ENCODE peak calls at places on chromosomes 5 and 9, in six cellular contexts. X is SK-N-SH, W is psoas muscle, F is iPS DF 6.9, M is tibial nerve, D is neuronal stem cell. G is an unnamed sample. For H3K4me1, the result is how much of the 10 kb centered on the place peaks cover.

GRCh38 chr9:113960748-113961147 is 84.6 kb downstream of the ZNF618 start:
- DNase-seq in X (no peak), W (no peak), F (no peak), M (no peak), D (no peak), G (no peak)

GRCh38 chr9:98020471-98021145 is 35.9 kb upstream of the NANS start:
- DNase-seq in X (no peak), W (no peak), F (no peak), M (no peak), D (no peak), G (no peak)

GRCh38 chr5:39092581-39093350 is 18.6 kb upstream of the RICTOR start:
- DNase-seq in X (no peak), W (no peak), F (no peak), M (no peak), D (no peak), G (no peak)

GRCh38 chr9:96299823-96300222 is 2.2 kb downstream of the HSD17B3 start:
- DNase-seq in X (no peak), W (no peak), F (no peak), M (no peak), D (no peak), G (no peak)

GRCh38 chr5:41871866-41872265 is 1.6 kb upstream of the OXCT1 start:
- DNase-seq in X (no peak), W (no peak), F (no peak), M (no peak), D (no peak), G (no peak)

GRCh38 chr9:128818839-128819715 is 777 bp downstream of the ENDOG start:
- DNase-seq in X (peak), W (peak), F (no peak), M (no peak), D (no peak), G (no peak)

GRCh38 chr9:108049026-108049591 is 559.5 kb upstream of the KLF4 start:
- DNase-seq in X (no peak), W (no peak), F (no peak), M (no peak), D (no peak), G (no peak)

GRCh38 chr5:138000102-138000723 is 32.7 kb downstream of the FAM13B start:
- DNase-seq in X (no peak), W (no peak), F (no peak), M (no peak), D (no peak), G (no peak)

GRCh38 chr5:67255881-67256280 is 59.3 kb upstream of the CD180 start:
- DNase-seq in X (no peak), W (no peak), F (no peak), M (no peak), D (no peak), G (no peak)

GRCh38 chr5:149304195-149305072 is 32.8 kb downstream of the AFAP1L1 start:
- DNase-seq in X (no peak), W (no peak), F (no peak), M (no peak), D (no peak), G (no peak)

GRCh38 chr9:125536184-125537152 is 170.5 kb downstream of the MAPKAP1 start:
- DNase-seq in X (no peak), W (no peak), F (no peak), M (no peak), D (no peak), G (no peak)

GRCh38 chr5:145797336-145797735 is 37.8 kb downstream of the PRELID2 start:
- DNase-seq in X (no peak), W (no peak), F (no peak), M (no peak), D (no peak), G (no peak)

GRCh38 chr5:170357853-170358497 is 31.2 kb downstream of the KCNMB1 start:
- DNase-seq in X (no peak), W (peak), F (no peak), M (peak), D (no peak), G (peak)

GRCh38 chr5:23089316-23089715 is 236.2 kb upstream of the CDH12 start:
- DNase-seq in X (no peak), W (no peak), F (no peak), M (no peak), D (no peak), G (no peak)

GRCh38 chr5:78600656-78601452 is 47.7 kb downstream of the LHFPL2 start:
- DNase-seq in X (no peak), W (no peak), F (no peak), M (no peak), D (no peak), G (no peak)

GRCh38 chr5:135069895-135070657 is 36.0 kb upstream of the PITX1 start:
- DNase-seq in X (no peak), W (no peak), F (no peak), M (no peak), D (no peak), G (no peak)

GRCh38 chr9:85276743-85277142 is 465.0 kb downstream of the AGTPBP1 start:
- DNase-seq in X (no peak), W (no peak), F (no peak), M (no peak), D (no peak), G (no peak)

GRCh38 chr5:89324990-89325389 is 442.0 kb upstream of the MEF2C start:
- DNase-seq in X (no peak), W (no peak), F (no peak), M (no peak), D (no peak), G (no peak)

GRCh38 chr9:98603821-98604383 is 104.8 kb downstream of the GABBR2 start:
- DNase-seq in X (no peak), W (no peak), F (no peak), M (no peak), D (no peak), G (no peak)

GRCh38 chr9:76699966-76700365 is 64.3 kb upstream of the PCA3 start:
- DNase-seq in X (no peak), W (no peak), F (no peak), M (no peak), D (no peak), G (no peak)

GRCh38 chr9:109182550-109182939 is 15.5 kb upstream of the FRRS1L start:
- DNase-seq in X (no peak), W (no peak), F (no peak), M (no peak), D (no peak), G (no peak)

GRCh38 chr5:84393969-84394368 is 9.3 kb upstream of the EDIL3 start:
- DNase-seq in X (no peak), W (no peak), F (no peak), M (no peak), D (no peak), G (no peak)

GRCh38 chr9:4855861-4856260 is 63.1 kb downstream of the RCL1 start:
- DNase-seq in X (peak), W (peak), F (no peak), M (peak), D (no peak), G (peak)

GRCh38 chr9:16030513-16031185 is 477.8 kb downstream of the CCDC171 start:
- DNase-seq in X (no peak), W (no peak), F (no peak), M (no peak), D (no peak), G (no peak)

GRCh38 chr9:95157491-95158151 is 159.9 kb downstream of the FANCC start:
- DNase-seq in X (peak), W (no peak), F (no peak), M (no peak), D (no peak), G (peak)

GRCh38 chr9:127634021-127634420 is 21.9 kb downstream of the STXBP1 start:
- DNase-seq in X (no peak), W (no peak), F (no peak), M (no peak), D (no peak), G (no peak)

GRCh38 chr9:134321571-134321930 is 4.7 kb upstream of the RXRA start:
- DNase-seq in X (no peak), W (no peak), F (no peak), M (no peak), D (no peak), G (peak)

GRCh38 chr5:55700745-55701144 is 11.4 kb downstream of the SLC38A9 start:
- DNase-seq in X (no peak), W (no peak), F (no peak), M (no peak), D (no peak), G (no peak)

GRCh38 chr9:119284587-119285337 is 84.5 kb downstream of the BRINP1 start:
- DNase-seq in X (no peak), W (no peak), F (no peak), M (no peak), D (no peak), G (no peak)
- H3K4me1 ChIP-seq in X (under half), W (under half), F (under half), M (under half), D (under half), G (under half)

DNA sequence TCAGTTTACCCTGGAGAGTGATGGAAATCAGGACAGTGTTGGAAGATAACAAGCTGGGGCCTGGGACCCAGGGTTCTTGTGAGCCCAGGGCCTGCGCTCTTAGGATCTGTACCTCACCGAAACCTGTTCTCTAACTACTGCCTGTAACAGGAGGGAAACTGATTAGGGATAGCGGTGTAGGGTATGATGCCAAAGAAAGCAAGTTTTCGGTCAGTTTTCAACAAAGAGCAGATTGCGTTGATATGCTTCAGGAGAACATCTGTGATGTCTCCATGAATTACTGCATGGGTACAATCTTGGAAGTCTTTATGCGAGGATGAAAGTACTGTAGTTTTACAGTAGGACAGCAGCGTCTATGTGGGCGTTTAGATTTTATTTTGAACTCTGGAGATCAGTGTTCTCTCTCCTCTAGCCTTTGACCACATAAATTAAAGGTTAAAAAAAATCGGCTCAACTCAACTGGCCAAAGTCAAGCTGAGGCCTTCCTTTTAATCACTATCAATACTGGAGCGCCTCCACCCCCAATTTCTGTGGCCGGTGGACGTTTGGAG is 3.1 kb downstream of the NFIL3 start:
- DNase-seq in X (no peak), W (no peak), F (no peak), M (no peak), D (no peak), G (no peak)
- H3K4me1 ChIP-seq in X (under half), W (under half), F (under half), M (under half), D (under half), G (under half)

DNA sequence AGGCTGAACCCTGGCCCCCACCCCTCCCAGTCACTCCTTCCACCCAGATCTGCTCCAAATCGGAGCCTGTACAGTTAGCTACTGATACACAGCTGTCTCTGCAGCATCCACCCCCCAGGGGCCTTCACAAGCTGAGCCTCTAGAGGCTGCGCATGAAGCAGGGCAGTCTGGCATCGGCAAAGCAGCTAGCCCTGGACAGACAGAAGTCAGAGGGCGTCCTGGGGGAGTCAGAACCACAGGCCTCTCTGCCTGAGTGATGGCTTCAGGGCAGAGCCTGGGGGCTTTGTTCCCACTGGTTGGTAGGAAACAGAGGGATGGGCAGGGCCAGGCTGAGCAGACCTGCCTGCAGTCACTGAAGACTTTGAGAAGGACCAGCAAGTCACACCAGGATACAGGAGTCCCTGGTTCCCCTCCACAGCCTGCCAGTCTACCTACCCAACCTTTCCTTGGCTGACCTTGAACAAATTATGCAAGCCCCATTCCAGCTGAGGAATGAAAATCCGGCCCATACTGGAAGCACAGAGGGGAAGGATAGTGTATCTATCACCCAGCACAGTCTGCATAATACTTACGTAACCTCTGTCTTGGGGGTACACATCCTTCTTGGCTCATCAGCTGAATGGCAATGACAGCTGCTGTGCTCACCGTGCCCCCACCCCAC is 8.7 kb downstream of the VDAC1 start:
- DNase-seq in X (peak), W (peak), F (no peak), M (no peak), D (no peak), G (no peak)
- H3K4me1 ChIP-seq in X (under half), W (half or more), F (under half), M (half or more), D (under half), G (half or more)

GRCh38 chr9:123359546-123359945 is 3.5 kb downstream of the CRB2 start:
- DNase-seq in X (no peak), W (no peak), F (no peak), M (no peak), D (no peak), G (no peak)
- H3K4me1 ChIP-seq in X (under half), W (under half), F (under half), M (under half), D (half or more), G (under half)

GRCh38 chr9:115520626-115521025 is 402.7 kb upstream of the TNC start:
- DNase-seq in X (no peak), W (no peak), F (no peak), M (no peak), D (no peak), G (no peak)

GRCh38 chr9:115525438-115526058 is 407.6 kb upstream of the TNC start:
- DNase-seq in X (no peak), W (no peak), F (no peak), M (no peak), D (no peak), G (peak)

GRCh38 chr9:115522928-115523327 is 405.0 kb upstream of the TNC start:
- DNase-seq in X (no peak), W (no peak), F (no peak), M (no peak), D (no peak), G (no peak)

DNA sequence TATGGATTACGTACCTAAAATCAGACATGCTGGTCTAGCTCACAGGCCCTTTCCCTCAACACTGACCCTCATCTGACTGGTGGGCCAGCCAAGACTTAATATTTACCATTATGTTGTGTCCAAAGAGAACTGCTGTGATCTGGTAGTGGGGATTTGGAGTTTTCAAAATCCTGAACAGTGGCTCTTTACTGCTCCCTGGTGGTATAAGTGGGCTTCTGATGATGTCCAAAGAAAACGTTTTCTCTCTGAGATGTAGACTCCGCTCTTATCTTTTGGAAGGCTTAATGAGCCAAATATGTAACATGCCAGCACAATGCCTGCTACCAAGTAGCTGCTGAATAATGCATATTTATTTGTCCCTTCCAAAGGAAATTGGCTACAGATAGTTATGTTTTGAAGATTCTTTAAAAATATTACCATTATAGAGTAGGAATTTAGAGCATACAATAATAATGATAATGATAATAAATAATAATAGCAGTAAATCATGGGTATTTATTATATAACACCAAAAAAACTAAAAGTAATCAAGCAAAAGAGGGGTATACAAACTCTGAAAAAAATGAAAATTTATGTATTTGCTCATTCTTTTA is 406.6 kb upstream of the TNC start:
- DNase-seq in X (peak), W (no peak), F (peak), M (no peak), D (peak), G (no peak)
- H3K4me1 ChIP-seq in X (under half), W (under half), F (under half), M (under half), D (under half), G (under half)